ENCODE peak calls at places on chromosomes 12 and 14, in five cellular contexts. Z is tibial artery, E is right atrium auricular region, U is sigmoid colon, Q is nephron progenitor cell. N is an unnamed sample.

GRCh38 chr12:98062464-98063245 is 452.7 kb upstream of the TMPO start:
- DNase-seq in Z (no peak), E (no peak), U (no peak), Q (no peak), N (no peak)

GRCh38 chr14:70663707-70664179 is 22.0 kb downstream of the TTC9 start:
- DNase-seq in U (no peak), Z (no peak), E (no peak), Q (no peak), N (peak)

GRCh38 chr14:85175556-85175955 is 354.4 kb upstream of the FLRT2 start:
- DNase-seq in E (no peak), Z (no peak), U (no peak), Q (no peak), N (no peak)

GRCh38 chr12:8087666-8088065 is 5.6 kb downstream of the NECAP1 start:
- DNase-seq in E (no peak), U (no peak), Q (no peak), Z (no peak), N (no peak)

GRCh38 chr12:27335364-27336145 is 2.9 kb downstream of the BMAL2 start:
- DNase-seq in Q (no peak), E (no peak), U (no peak), Z (no peak), N (no peak)

GRCh38 chr12:110733089-110733715 is 9.5 kb downstream of the PPP1CC start:
- DNase-seq in Q (no peak), Z (no peak), E (peak), U (no peak), N (no peak)

GRCh38 chr12:75876843-75877587 is 154.6 kb downstream of the PHLDA1 start:
- DNase-seq in Z (no peak), E (no peak), U (no peak), Q (no peak), N (no peak)

GRCh38 chr12:3230758-3231375 is 153.7 kb downstream of the TSPAN9 start:
- DNase-seq in Z (no peak), E (no peak), Q (no peak), U (no peak), N (no peak)

GRCh38 chr14:99191663-99192621 is 80.1 kb downstream of the BCL11B start:
- DNase-seq in Z (peak), E (peak), Q (no peak), U (peak), N (no peak)

GRCh38 chr14:51448831-51449665 is 202.7 kb upstream of the FRMD6 start:
- DNase-seq in U (no peak), Q (no peak), Z (no peak), E (no peak), N (no peak)

GRCh38 chr12:103181366-103182152 is 224.1 kb downstream of the ASCL1 start:
- DNase-seq in U (no peak), E (no peak), Z (no peak), Q (no peak), N (no peak)

GRCh38 chr14:102504951-102505600 is 4.5 kb downstream of the ANKRD9 start:
- DNase-seq in Q (no peak), Z (no peak), E (no peak), U (no peak), N (no peak)

GRCh38 chr14:104818714-104819161 is 17.8 kb downstream of the ZBTB42 start:
- DNase-seq in U (peak), Z (peak), E (no peak), Q (no peak), N (no peak)

GRCh38 chr14:104819361-104819771 is 18.5 kb downstream of the ZBTB42 start:
- DNase-seq in Q (no peak), U (peak), E (no peak), Z (peak), N (no peak)

GRCh38 chr14:104820669-104821228 is 19.8 kb downstream of the ZBTB42 start:
- DNase-seq in Z (peak), E (no peak), Q (peak), U (peak), N (peak)

GRCh38 chr14:104816678-104816945 is 15.7 kb downstream of the ZBTB42 start:
- DNase-seq in Q (no peak), E (no peak), Z (no peak), U (no peak), N (no peak)

DNA sequence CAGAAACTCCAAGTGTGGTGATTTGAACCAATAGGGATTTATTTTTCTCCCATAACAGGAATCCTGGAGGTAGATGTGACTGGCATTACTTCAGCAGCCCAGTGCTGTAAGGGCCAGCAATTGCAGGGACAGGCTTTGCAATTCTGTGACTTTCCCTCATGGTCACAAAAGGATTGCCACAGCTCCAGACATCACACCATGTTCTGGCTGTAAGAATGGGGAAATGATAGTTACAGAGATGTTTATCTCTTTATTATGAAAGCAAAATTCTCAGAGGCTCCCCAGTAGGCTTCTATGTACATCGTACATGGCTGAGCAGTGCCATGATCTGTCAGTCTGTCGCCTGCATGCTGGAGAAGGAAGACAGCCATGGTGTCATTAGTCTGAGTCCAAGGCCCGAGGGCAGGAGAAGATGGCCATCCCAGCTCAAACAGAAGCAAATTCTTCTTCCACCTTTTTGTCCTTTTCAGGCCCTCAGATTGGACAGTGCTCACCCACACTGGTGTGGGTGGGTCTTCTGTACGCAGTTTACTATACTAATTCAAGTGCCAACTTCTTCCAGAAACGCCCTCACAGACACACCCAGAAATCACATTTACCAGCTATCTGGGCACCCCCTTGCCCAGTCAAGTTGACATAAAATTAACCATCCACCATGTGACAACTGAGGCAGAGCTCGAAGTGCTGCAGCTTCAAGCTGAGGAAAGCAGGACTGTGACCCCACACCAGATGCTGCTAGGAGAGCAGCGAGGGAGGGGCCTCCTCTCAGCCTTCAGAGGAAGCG is 17.2 kb downstream of the ZBTB42 start:
- DNase-seq in Q (no peak), Z (peak), U (peak), E (no peak), N (no peak)
- TF ChIP-seq CTCF in Q (no peak), Z (no peak), U (no peak), E (no peak), N (no peak)

GRCh38 chr14:47919334-47919846 is 244.0 kb upstream of the MDGA2 start:
- DNase-seq in Q (no peak), E (no peak), Z (no peak), U (no peak), N (no peak)

GRCh38 chr14:47921133-47921532 is 245.7 kb upstream of the MDGA2 start:
- DNase-seq in Z (no peak), U (no peak), Q (no peak), E (no peak), N (no peak)

GRCh38 chr14:47919994-47920393 is 244.6 kb upstream of the MDGA2 start:
- DNase-seq in Z (no peak), U (peak), Q (peak), E (no peak), N (no peak)

DNA sequence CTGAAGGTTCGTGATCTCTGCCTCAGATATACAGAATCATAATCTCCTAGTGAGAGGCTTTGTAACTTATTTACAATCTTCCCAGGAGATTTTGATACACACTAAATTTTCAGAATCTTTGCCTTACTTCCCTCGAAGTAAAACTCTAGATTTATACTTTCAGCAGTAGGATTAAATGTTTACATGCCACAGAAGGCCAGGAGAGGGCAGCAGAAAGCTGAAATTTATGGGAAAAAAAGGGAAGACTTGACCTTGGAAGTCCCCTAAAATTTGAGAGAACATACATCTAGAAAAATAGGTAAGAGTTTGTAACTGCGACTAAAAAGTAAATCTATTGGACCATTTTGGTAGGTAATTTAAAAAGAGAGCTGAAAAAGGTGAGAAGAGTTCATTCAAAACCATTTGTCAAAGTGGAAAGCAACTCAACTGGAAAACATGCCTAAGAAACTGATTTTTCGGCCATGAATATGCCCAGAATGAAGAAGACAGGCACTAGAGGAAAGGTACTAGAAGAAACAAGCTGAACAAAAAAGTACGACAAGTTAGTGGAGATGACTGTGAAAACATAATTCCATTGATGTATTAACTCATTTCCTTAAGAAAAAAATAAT is 242.0 kb upstream of the MDGA2 start:
- DNase-seq in E (no peak), Q (peak), Z (no peak), U (no peak), N (peak)
- TF ChIP-seq CTCF in E (no peak), Q (peak), Z (no peak), U (no peak), N (peak)

GRCh38 chr14:96934961-96935360 is 137.8 kb downstream of the VRK1 start:
- DNase-seq in U (no peak), Z (peak), E (no peak), Q (no peak), N (peak)

GRCh38 chr14:96940009-96940408 is 142.8 kb downstream of the VRK1 start:
- DNase-seq in Q (peak), U (no peak), E (no peak), Z (no peak), N (no peak)

GRCh38 chr14:96944297-96944696 is 147.1 kb downstream of the VRK1 start:
- DNase-seq in Q (no peak), U (no peak), Z (no peak), E (no peak), N (no peak)

GRCh38 chr14:96938946-96939345 is 141.8 kb downstream of the VRK1 start:
- DNase-seq in E (no peak), Z (no peak), U (no peak), Q (peak), N (no peak)
- TF ChIP-seq CTCF in E (no peak), Z (no peak), U (no peak), Q (peak), N (peak)

GRCh38 chr14:90293766-90294471 is 37.6 kb downstream of the PSMC1 start:
- DNase-seq in U (no peak), Z (no peak), Q (no peak), E (no peak), N (no peak)
- TF ChIP-seq CTCF in U (no peak), Z (no peak), Q (no peak), E (no peak), N (no peak)

GRCh38 chr12:4992881-4993280 is 50.8 kb upstream of the KCNA5 start:
- DNase-seq in Z (no peak), E (no peak), Q (no peak), U (no peak), N (no peak)
- TF ChIP-seq CTCF in Z (no peak), E (no peak), Q (no peak), U (no peak), N (no peak)